ENCODE peak calls at places on chromosomes 1 and 21, in four cellular contexts. T is pancreas, H is body of pancreas, E is thoracic aorta. F is an unnamed sample.

GRCh38 chr1:54011316-54012007 is 6.5 kb downstream of the LDLRAD1 start:
- DNase-seq in T (no peak), H (no peak), E (no peak), F (no peak)

GRCh38 chr1:27603320-27603961 is 503 bp downstream of the AHDC1 start:
- DNase-seq in T (peak), H (peak), E (no peak), F (no peak)

GRCh38 chr1:4599951-4600481 is 54.4 kb upstream of the AJAP1 start:
- DNase-seq in T (peak), H (no peak), E (no peak), F (no peak)

GRCh38 chr1:228181105-228181504 is 15.5 kb downstream of the IBA57 start:
- DNase-seq in T (no peak), H (no peak), E (no peak), F (no peak)

GRCh38 chr1:58687516-58687915 is 12.3 kb downstream of the MYSM1 start:
- DNase-seq in T (no peak), H (no peak), E (no peak), F (no peak)

GRCh38 chr1:169060906-169061683 is 45.4 kb upstream of the ATP1B1 start:
- DNase-seq in T (no peak), H (no peak), E (no peak), F (no peak)

GRCh38 chr1:186626533-186626932 is 53.7 kb downstream of the PTGS2 start:
- DNase-seq in T (no peak), H (no peak), E (no peak), F (no peak)

GRCh38 chr1:167474191-167474641 is 44.1 kb downstream of the CD247 start:
- DNase-seq in T (no peak), H (no peak), E (no peak), F (no peak)

GRCh38 chr1:93322349-93322748 is 23.4 kb upstream of the DR1 start:
- DNase-seq in T (no peak), H (peak), E (no peak), F (no peak)

GRCh38 chr1:212607206-212607923 is 1.2 kb upstream of the ATF3 start:
- DNase-seq in T (peak), H (peak), E (no peak), F (no peak)

GRCh38 chr1:150149490-150150453 is at the start of gene PLEKHO1:
- DNase-seq in T (peak), H (peak), E (peak), F (peak)

GRCh38 chr1:10495942-10496341 is 21.2 kb downstream of the PEX14 start:
- DNase-seq in T (no peak), H (no peak), E (no peak), F (no peak)

GRCh38 chr1:151716771-151717631 is at the start of gene CELF3:
- DNase-seq in T (no peak), H (no peak), E (no peak), F (no peak)

GRCh38 chr1:203765029-203765837 is at the start of gene LAX1:
- DNase-seq in T (no peak), H (no peak), E (no peak), F (no peak)

GRCh38 chr1:76511226-76511625 is 356.1 kb upstream of the ST6GALNAC5 start:
- DNase-seq in T (no peak), H (no peak), E (no peak), F (no peak)

GRCh38 chr1:183126000-183126366 is 60.1 kb upstream of the LAMC2 start:
- DNase-seq in T (no peak), H (no peak), E (no peak), F (no peak)

GRCh38 chr1:43938383-43938782 is 4.8 kb downstream of the ARTN start:
- DNase-seq in T (no peak), H (no peak), E (no peak), F (no peak)

GRCh38 chr1:43937179-43937865 is 3.7 kb downstream of the ARTN start:
- DNase-seq in T (no peak), H (no peak), E (no peak), F (no peak)

GRCh38 chr1:43934986-43935324 is 1.4 kb downstream of the ARTN start:
- DNase-seq in T (no peak), H (no peak), E (no peak), F (no peak)

GRCh38 chr1:43935711-43936427 is 2.3 kb downstream of the ARTN start:
- DNase-seq in T (peak), H (peak), E (no peak), F (no peak)

DNA sequence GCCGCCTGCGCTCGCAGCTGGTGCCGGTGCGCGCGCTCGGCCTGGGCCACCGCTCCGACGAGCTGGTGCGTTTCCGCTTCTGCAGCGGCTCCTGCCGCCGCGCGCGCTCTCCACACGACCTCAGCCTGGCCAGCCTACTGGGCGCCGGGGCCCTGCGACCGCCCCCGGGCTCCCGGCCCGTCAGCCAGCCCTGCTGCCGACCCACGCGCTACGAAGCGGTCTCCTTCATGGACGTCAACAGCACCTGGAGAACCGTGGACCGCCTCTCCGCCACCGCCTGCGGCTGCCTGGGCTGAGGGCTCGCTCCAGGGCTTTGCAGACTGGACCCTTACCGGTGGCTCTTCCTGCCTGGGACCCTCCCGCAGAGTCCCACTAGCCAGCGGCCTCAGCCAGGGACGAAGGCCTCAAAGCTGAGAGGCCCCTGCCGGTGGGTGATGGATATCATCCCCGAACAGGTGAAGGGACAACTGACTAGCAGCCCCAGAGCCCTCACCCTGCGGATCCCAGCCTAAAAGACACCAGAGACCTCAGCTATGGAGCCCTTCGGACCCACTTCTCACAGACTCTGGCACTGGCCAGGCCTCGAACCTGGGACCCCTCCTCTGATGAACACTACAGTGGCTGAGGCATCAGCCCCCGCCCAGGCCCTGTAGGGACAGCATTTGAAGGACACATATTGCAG is 3.0 kb downstream of the ARTN start:
- DNase-seq in T (peak), H (peak), E (no peak), F (no peak)
- H3K4me3 ChIP-seq in T (peak), H (no peak), E (peak), F (no peak)

GRCh38 chr1:210311726-210312493 is 16.8 kb upstream of the HHAT start:
- DNase-seq in T (no peak), H (no peak), E (peak), F (no peak)

GRCh38 chr1:210313046-210313445 is 15.7 kb upstream of the HHAT start:
- DNase-seq in T (no peak), H (no peak), E (no peak), F (no peak)

GRCh38 chr1:210321131-210321530 is 7.6 kb upstream of the HHAT start:
- DNase-seq in T (no peak), H (no peak), E (no peak), F (no peak)

GRCh38 chr1:210310562-210310961 is 18.1 kb upstream of the HHAT start:
- DNase-seq in T (no peak), H (no peak), E (no peak), F (no peak)

DNA sequence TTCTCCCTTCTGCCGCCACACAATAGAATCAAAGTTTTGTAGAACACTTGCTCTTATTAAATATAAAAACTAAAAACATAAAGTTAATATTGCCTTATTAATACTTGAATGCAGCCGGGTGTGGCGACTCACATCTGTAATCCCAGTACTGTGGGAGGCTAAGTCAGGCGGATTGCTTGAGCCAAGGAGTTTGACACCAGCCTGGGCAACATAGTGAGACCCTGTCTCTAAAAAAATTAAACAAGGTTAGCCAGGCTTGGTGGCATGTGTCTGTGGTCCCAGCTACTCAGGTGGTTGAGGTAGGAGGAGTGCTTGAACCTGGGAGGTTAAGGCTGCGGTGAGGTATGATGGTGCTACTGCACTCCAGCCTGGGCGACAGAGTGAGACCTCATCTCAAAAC is 13.2 kb upstream of the HHAT start:
- DNase-seq in T (no peak), H (no peak), E (no peak), F (no peak)
- H3K4me3 ChIP-seq in T (no peak), H (no peak), E (no peak), F (no peak)

GRCh38 chr1:31664528-31664927 is 19.9 kb upstream of the PEF1 start:
- DNase-seq in T (peak), H (no peak), E (no peak), F (no peak)
- H3K4me3 ChIP-seq in T (no peak), H (no peak), E (no peak), F (no peak)

GRCh38 chr21:34986561-34987533 is 62.3 kb downstream of the RUNX1 start:
- DNase-seq in T (no peak), H (no peak), E (no peak), F (peak)

GRCh38 chr21:34980423-34981115 is 68.5 kb downstream of the RUNX1 start:
- DNase-seq in T (no peak), H (no peak), E (no peak), F (no peak)

GRCh38 chr21:34984356-34984755 is 64.7 kb downstream of the RUNX1 start:
- DNase-seq in T (no peak), H (no peak), E (no peak), F (no peak)

GRCh38 chr21:34981793-34982192 is 67.3 kb downstream of the RUNX1 start:
- DNase-seq in T (no peak), H (no peak), E (no peak), F (no peak)

GRCh38 chr21:34983680-34984086 is 65.4 kb downstream of the RUNX1 start:
- DNase-seq in T (no peak), H (no peak), E (no peak), F (peak)
- H3K4me3 ChIP-seq in T (no peak), H (no peak), E (no peak), F (no peak)

DNA sequence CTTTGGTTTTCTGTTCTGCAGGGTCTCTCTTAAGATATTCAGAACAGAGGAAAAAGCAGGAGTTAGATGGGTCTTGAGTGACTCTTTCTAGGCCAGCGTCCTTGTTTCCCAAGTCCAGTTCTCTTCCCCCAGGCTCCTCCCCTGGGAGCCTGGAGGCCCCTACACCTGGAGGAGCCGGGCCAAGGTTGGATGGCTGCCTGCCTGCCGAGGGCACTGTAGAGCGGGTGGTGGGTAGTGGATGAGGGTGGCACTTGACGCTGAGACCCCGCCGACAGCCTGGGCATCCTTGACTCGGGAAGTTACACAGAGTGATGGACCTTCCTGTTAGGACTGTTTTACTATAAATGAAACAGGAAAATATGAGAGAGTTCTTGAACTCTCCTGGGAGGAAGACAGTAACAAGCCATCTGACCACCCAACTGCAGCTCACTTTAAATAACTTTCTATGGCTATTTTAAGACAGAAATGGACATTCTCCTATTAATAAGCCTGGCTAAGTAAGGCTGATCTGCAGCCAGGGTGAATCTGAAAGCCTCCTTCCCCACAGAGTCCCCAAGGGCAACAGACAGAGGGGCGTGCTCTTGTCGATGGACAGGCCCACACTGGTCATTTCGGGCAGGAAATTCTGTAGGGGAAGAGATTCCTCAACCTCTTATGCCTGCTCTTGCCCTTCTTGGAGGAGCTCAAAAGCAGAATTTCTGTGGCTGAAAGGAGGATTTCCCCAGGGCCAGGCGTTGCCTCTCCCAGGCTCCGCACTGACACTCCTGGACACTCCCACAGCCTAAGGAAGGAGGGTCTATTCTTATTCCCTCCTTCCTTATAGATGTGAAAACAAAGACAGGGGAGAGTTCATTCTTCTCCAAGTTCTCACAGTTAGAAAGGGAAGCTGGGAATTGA is 17.7 kb upstream of the KANK4 start:
- DNase-seq in T (no peak), H (no peak), E (no peak), F (no peak)
- H3K4me3 ChIP-seq in T (no peak), H (no peak), E (no peak), F (no peak)

DNA sequence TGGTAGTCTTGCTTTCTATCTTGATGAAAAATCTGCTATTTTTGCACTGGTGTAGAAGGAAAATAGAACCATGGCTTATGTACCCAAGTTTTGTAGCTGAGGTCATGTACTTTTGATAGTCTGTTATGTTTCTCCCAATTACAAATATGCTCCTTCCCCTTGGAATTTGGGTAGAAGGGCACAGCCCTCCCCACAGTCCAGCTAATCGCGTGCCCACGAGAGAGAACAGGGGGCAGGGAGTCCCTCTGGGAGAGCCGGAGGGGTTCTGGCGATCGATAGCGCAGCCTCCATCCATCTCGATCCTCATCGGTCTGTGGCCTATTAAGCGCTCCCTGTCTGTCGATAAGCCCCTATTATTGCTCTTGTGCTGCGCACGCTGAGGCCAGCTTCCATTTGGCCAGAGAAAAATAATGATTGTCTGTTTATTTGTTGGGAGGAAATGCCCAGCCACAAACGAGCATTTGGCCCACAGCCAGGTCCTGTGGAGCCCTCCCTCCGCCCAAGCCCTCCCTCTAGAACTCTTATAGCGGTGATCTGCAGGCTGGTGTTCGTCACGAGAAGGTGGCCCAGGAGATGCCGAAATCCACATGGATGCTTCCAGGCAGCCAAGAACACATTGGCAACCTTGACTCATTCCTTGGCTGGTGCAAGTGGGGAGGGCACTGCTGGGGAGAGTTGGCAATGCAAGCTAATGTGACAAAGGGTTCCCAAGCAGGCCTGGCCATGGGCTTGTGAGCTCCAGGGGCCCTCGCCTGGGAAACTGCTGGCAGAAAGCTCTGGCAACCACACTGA is 134.7 kb upstream of the TNR start:
- DNase-seq in T (no peak), H (no peak), E (peak), F (no peak)
- H3K4me3 ChIP-seq in T (no peak), H (no peak), E (peak), F (no peak)

DNA sequence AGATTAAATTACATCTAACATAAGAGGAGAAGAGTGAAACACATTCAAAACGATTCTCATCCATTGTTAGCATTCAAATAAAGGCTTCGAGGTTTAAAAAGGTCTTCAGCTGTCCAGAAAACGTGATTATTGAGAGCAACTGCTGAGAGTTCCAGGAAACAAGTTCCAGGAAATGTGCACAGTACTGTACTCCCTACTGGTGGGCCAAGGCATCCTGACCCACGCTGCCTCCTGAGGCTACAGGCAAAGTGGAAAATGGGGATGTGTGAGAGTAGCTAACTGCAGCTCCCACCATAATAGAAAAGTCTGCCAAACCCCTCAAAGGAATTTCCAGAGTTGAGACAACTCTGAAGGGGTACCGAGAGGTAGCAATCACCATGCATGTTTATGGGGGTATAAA is 2.0 kb downstream of the VAV3 start:
- DNase-seq in T (no peak), H (no peak), E (no peak), F (no peak)
- H3K4me3 ChIP-seq in T (peak), H (no peak), E (peak), F (no peak)

F was measured in AG10803.